ENCODE peak calls at places on chromosomes 7 and 10, in eight cellular contexts. O is activated CD4-positive, alpha-beta T cell treated with anti-CD3 and anti-CD28 coated beads, Interleukin-2, amount 50 U/mL, for 48 hours; X is stimulated activated CD4-positive, alpha-beta T cell treated with anti-CD3 and anti-CD28 coated beads, Interleukin-2, amount 100 ng/mL, for 24 hours; S is T-helper 17 cell; L is GM04504; T is mammary epithelial cell; D is HuH-7; U is OCI-LY7. Z is an unnamed sample.

GRCh38 chr10:78772986-78773530 is 295.7 kb upstream of the ZMIZ1 start:
- DNase-seq in O (no peak), X (no peak), S (no peak), L (no peak), T (no peak), D (no peak), U (no peak), Z (no peak)

GRCh38 chr10:126468876-126469643 is 80.8 kb upstream of the ADAM12 start:
- DNase-seq in O (no peak), X (no peak), S (no peak), L (no peak), T (no peak), D (no peak), U (no peak), Z (peak)

GRCh38 chr7:112021348-112022044 is 184.7 kb downstream of the DOCK4 start:
- DNase-seq in O (no peak), X (no peak), S (no peak), L (no peak), T (no peak), D (no peak), U (no peak), Z (no peak)

GRCh38 chr7:99772565-99772964 is 11.4 kb downstream of the CYP3A4 start:
- DNase-seq in O (no peak), X (no peak), S (no peak), L (no peak), T (no peak), D (no peak), U (no peak), Z (no peak)

GRCh38 chr7:138173548-138173947 is 97.3 kb downstream of the AKR1D1 start:
- DNase-seq in O (no peak), X (no peak), S (no peak), L (no peak), T (no peak), D (no peak), U (no peak), Z (no peak)

GRCh38 chr10:61776615-61777266 is 114.0 kb downstream of the CABCOCO1 start:
- DNase-seq in O (no peak), X (no peak), S (no peak), L (no peak), T (no peak), D (no peak), U (no peak), Z (no peak)

GRCh38 chr7:156897673-156898072 is 4.7 kb upstream of the LMBR1 start:
- DNase-seq in O (no peak), X (no peak), S (no peak), L (no peak), T (peak), D (no peak), U (no peak), Z (peak)

GRCh38 chr7:114976666-114977065 is 54.8 kb downstream of the MDFIC start:
- DNase-seq in O (no peak), X (no peak), S (no peak), L (no peak), T (no peak), D (no peak), U (no peak), Z (peak)

GRCh38 chr10:72736176-72736795 is 44.3 kb downstream of the MCU start:
- DNase-seq in O (no peak), X (no peak), S (no peak), L (peak), T (no peak), D (peak), U (no peak), Z (peak)

GRCh38 chr10:89591111-89591795 is 53.8 kb downstream of the PANK1 start:
- DNase-seq in O (no peak), X (no peak), S (no peak), L (no peak), T (no peak), D (no peak), U (no peak), Z (peak)

GRCh38 chr10:77456414-77456813 is 181.2 kb downstream of the KCNMA1 start:
- DNase-seq in O (no peak), X (no peak), S (no peak), L (no peak), T (no peak), D (no peak), U (no peak), Z (no peak)

GRCh38 chr7:33776791-33777190 is 128.5 kb upstream of the BMPER start:
- DNase-seq in O (no peak), X (no peak), S (no peak), L (peak), T (peak), D (no peak), U (no peak), Z (no peak)